ENCODE peak calls at places on chromosomes 7 and 10, in four cellular contexts. L, N, X and W are unnamed samples.

GRCh38 chr10:5643356-5643755 is 23.0 kb downstream of the ASB13 start:
- DNase-seq in L (no peak), N (no peak), X (no peak), W (no peak)

GRCh38 chr7:138434458-138435093 is 25.5 kb upstream of the TRIM24 start:
- DNase-seq in L (no peak), N (no peak), X (no peak), W (no peak)

GRCh38 chr7:81284576-81284975 is 365.7 kb upstream of the SEMA3C start:
- DNase-seq in L (no peak), N (no peak), X (no peak), W (no peak)

GRCh38 chr10:47421057-47421952 is 37.2 kb upstream of the ZNF488 start:
- DNase-seq in L (no peak), N (peak), X (no peak), W (no peak)

GRCh38 chr7:156095908-156096539 is 283.8 kb upstream of the SHH start:
- DNase-seq in L (no peak), N (no peak), X (no peak), W (no peak)

GRCh38 chr10:43877001-43877400 is 228.3 kb upstream of the ZNF32 start:
- DNase-seq in L (no peak), N (no peak), X (no peak), W (no peak)

GRCh38 chr7:25083201-25083600 is 41.9 kb downstream of the CYCS start:
- DNase-seq in L (no peak), N (no peak), X (no peak), W (no peak)

GRCh38 chr10:33955676-33956075 is 621.2 kb upstream of the NRP1 start:
- DNase-seq in L (no peak), N (no peak), X (no peak), W (no peak)

GRCh38 chr10:119221666-119222065 is 14.3 kb downstream of the GRK5 start:
- DNase-seq in L (no peak), N (no peak), X (no peak), W (no peak)

GRCh38 chr7:1413936-1414639 is 45.2 kb downstream of the MICALL2 start:
- DNase-seq in L (no peak), N (no peak), X (no peak), W (no peak)

GRCh38 chr7:32905175-32905662 is 13.7 kb upstream of the KBTBD2 start:
- DNase-seq in L (peak), N (peak), X (peak), W (peak)

GRCh38 chr10:50409965-50410811 is 158.9 kb upstream of the ASAH2 start:
- DNase-seq in L (no peak), N (no peak), X (no peak), W (no peak)

GRCh38 chr10:28291881-28292297 is 11.0 kb downstream of the MPP7 start:
- DNase-seq in L (no peak), N (peak), X (no peak), W (no peak)

GRCh38 chr7:37342170-37342569 is 106.5 kb downstream of the ELMO1 start:
- DNase-seq in L (no peak), N (no peak), X (no peak), W (no peak)

GRCh38 chr10:104246981-104247380 is 7.7 kb upstream of the GSTO1 start:
- DNase-seq in L (no peak), N (peak), X (peak), W (no peak)

GRCh38 chr7:41544241-41544640 is 158.6 kb downstream of the INHBA start:
- DNase-seq in L (no peak), N (no peak), X (no peak), W (no peak)

GRCh38 chr10:2949948-2950354 is 117.4 kb upstream of the PFKP start:
- DNase-seq in L (no peak), N (no peak), X (peak), W (no peak)

GRCh38 chr10:127563718-127564553 is 14.8 kb downstream of the NPS start:
- DNase-seq in L (peak), N (peak), X (peak), W (no peak)